ENCODE peak calls at places on chromosomes 11 and 22, in nine cellular contexts. One of them, this sample, is unnamed.

GRCh38 chr11:12420706-12421105 is 43.3 kb downstream of the PARVA start:
- DNase-seq in right lobe of liver: no peak
- DNase-seq in fibroblast of mammary gland: no peak
- DNase-seq in cardiac muscle cell: no peak
- DNase-seq in WTC11: no peak
- DNase-seq in neural progenitor cell: no peak
- DNase-seq in coronary artery: no peak
- DNase-seq in endothelial cell of umbilical vein: no peak
- DNase-seq in PC-3: no peak
- DNase-seq in this sample: no peak

GRCh38 chr11:3046190-3046589 is 11.0 kb downstream of the CARS1 start:
- DNase-seq in right lobe of liver: no peak
- DNase-seq in fibroblast of mammary gland: no peak
- DNase-seq in cardiac muscle cell: no peak
- DNase-seq in WTC11: peak
- DNase-seq in neural progenitor cell: peak
- DNase-seq in coronary artery: no peak
- DNase-seq in endothelial cell of umbilical vein: no peak
- DNase-seq in PC-3: peak
- DNase-seq in this sample: no peak

GRCh38 chr22:20523118-20523983 is 15.9 kb downstream of the MED15 start:
- DNase-seq in right lobe of liver: peak
- DNase-seq in fibroblast of mammary gland: peak
- DNase-seq in cardiac muscle cell: peak
- DNase-seq in WTC11: no peak
- DNase-seq in neural progenitor cell: no peak
- DNase-seq in coronary artery: no peak
- DNase-seq in endothelial cell of umbilical vein: no peak
- DNase-seq in PC-3: no peak
- DNase-seq in this sample: peak

GRCh38 chr11:31521497-31522150 is 12.1 kb downstream of the ELP4 start:
- DNase-seq in right lobe of liver: no peak
- DNase-seq in fibroblast of mammary gland: no peak
- DNase-seq in cardiac muscle cell: no peak
- DNase-seq in WTC11: no peak
- DNase-seq in neural progenitor cell: no peak
- DNase-seq in coronary artery: no peak
- DNase-seq in endothelial cell of umbilical vein: no peak
- DNase-seq in PC-3: no peak
- DNase-seq in this sample: no peak

GRCh38 chr11:14275081-14275480 is 83.9 kb downstream of the RRAS2 start:
- DNase-seq in right lobe of liver: no peak
- DNase-seq in fibroblast of mammary gland: no peak
- DNase-seq in cardiac muscle cell: peak
- DNase-seq in WTC11: no peak
- DNase-seq in neural progenitor cell: no peak
- DNase-seq in coronary artery: no peak
- DNase-seq in endothelial cell of umbilical vein: no peak
- DNase-seq in PC-3: no peak
- DNase-seq in this sample: no peak

GRCh38 chr22:37077802-37078448 is 26.4 kb downstream of the KCTD17 start:
- DNase-seq in right lobe of liver: no peak
- DNase-seq in fibroblast of mammary gland: peak
- DNase-seq in cardiac muscle cell: peak
- DNase-seq in WTC11: peak
- DNase-seq in neural progenitor cell: peak
- DNase-seq in coronary artery: no peak
- DNase-seq in endothelial cell of umbilical vein: peak
- DNase-seq in PC-3: peak
- DNase-seq in this sample: peak

GRCh38 chr11:121416909-121417567 is 35.1 kb upstream of the SORL1 start:
- DNase-seq in right lobe of liver: peak
- DNase-seq in fibroblast of mammary gland: peak
- DNase-seq in cardiac muscle cell: peak
- DNase-seq in WTC11: no peak
- DNase-seq in neural progenitor cell: no peak
- DNase-seq in coronary artery: peak
- DNase-seq in endothelial cell of umbilical vein: peak
- DNase-seq in PC-3: peak
- DNase-seq in this sample: peak

GRCh38 chr22:23690713-23691112 is at the start of gene RGL4:
- DNase-seq in right lobe of liver: no peak
- DNase-seq in fibroblast of mammary gland: no peak
- DNase-seq in cardiac muscle cell: no peak
- DNase-seq in WTC11: no peak
- DNase-seq in neural progenitor cell: no peak
- DNase-seq in coronary artery: no peak
- DNase-seq in endothelial cell of umbilical vein: no peak
- DNase-seq in PC-3: no peak
- DNase-seq in this sample: no peak

GRCh38 chr11:116861539-116861938 is 24.1 kb upstream of the APOA1 start:
- DNase-seq in right lobe of liver: no peak
- DNase-seq in fibroblast of mammary gland: peak
- DNase-seq in cardiac muscle cell: peak
- DNase-seq in WTC11: no peak
- DNase-seq in neural progenitor cell: no peak
- DNase-seq in coronary artery: no peak
- DNase-seq in endothelial cell of umbilical vein: peak
- DNase-seq in PC-3: peak
- DNase-seq in this sample: peak

GRCh38 chr11:95232666-95233065 is 1.7 kb upstream of the SESN3 start:
- DNase-seq in right lobe of liver: no peak
- DNase-seq in fibroblast of mammary gland: no peak
- DNase-seq in cardiac muscle cell: no peak
- DNase-seq in WTC11: no peak
- DNase-seq in neural progenitor cell: no peak
- DNase-seq in coronary artery: no peak
- DNase-seq in endothelial cell of umbilical vein: no peak
- DNase-seq in PC-3: no peak
- DNase-seq in this sample: no peak

DNA sequence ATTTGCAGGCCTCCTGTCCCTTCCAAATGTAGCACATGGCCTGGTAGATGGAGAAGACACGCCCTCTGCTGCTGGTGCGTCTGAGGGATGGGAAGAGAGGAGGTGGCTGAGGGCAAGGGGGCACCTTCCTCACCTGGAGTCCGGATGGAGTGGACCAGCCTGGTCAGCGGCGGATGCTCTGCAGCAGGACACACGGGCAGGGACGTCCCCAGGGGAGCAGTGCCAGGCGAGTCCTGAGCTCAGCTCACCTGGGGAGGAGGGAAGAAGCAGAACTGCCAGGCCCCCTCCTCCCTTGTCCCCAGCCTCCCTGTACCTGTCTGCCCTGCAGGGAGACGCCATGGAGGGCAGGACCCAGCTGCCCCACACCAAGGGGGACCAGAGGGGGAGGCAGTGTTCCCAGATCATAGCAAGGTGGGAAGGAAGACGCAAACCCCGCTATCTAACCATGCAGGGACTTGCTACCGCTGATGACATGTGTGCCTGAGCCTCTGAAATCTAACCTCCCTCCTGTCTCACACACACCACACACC is 1495.9 kb downstream of the BRD1 start:
- DNase-seq in right lobe of liver: no peak
- DNase-seq in fibroblast of mammary gland: no peak
- DNase-seq in cardiac muscle cell: no peak
- DNase-seq in WTC11: no peak
- DNase-seq in neural progenitor cell: no peak
- DNase-seq in coronary artery: no peak
- DNase-seq in endothelial cell of umbilical vein: no peak
- DNase-seq in PC-3: no peak
- DNase-seq in this sample: no peak
- TF ChIP-seq CTCF in right lobe of liver: no peak
- TF ChIP-seq CTCF in fibroblast of mammary gland: no peak
- TF ChIP-seq CTCF in cardiac muscle cell: no peak
- TF ChIP-seq CTCF in WTC11: no peak
- TF ChIP-seq CTCF in neural progenitor cell: no peak
- TF ChIP-seq CTCF in coronary artery: no peak
- TF ChIP-seq CTCF in endothelial cell of umbilical vein: no peak
- TF ChIP-seq CTCF in PC-3: no peak
- TF ChIP-seq CTCF in this sample: no peak

GRCh38 chr11:21986361-21986760 is 206.5 kb upstream of the ANO5 start:
- DNase-seq in right lobe of liver: no peak
- DNase-seq in fibroblast of mammary gland: no peak
- DNase-seq in cardiac muscle cell: no peak
- DNase-seq in WTC11: no peak
- DNase-seq in neural progenitor cell: no peak
- DNase-seq in coronary artery: no peak
- DNase-seq in endothelial cell of umbilical vein: no peak
- DNase-seq in PC-3: no peak
- DNase-seq in this sample: no peak

GRCh38 chr11:21988477-21988876 is 204.4 kb upstream of the ANO5 start:
- DNase-seq in right lobe of liver: no peak
- DNase-seq in fibroblast of mammary gland: no peak
- DNase-seq in cardiac muscle cell: no peak
- DNase-seq in WTC11: no peak
- DNase-seq in neural progenitor cell: no peak
- DNase-seq in coronary artery: no peak
- DNase-seq in endothelial cell of umbilical vein: no peak
- DNase-seq in PC-3: no peak
- DNase-seq in this sample: peak
- TF ChIP-seq CTCF in right lobe of liver: no peak
- TF ChIP-seq CTCF in fibroblast of mammary gland: no peak
- TF ChIP-seq CTCF in cardiac muscle cell: no peak
- TF ChIP-seq CTCF in WTC11: no peak
- TF ChIP-seq CTCF in neural progenitor cell: no peak
- TF ChIP-seq CTCF in coronary artery: no peak
- TF ChIP-seq CTCF in endothelial cell of umbilical vein: no peak
- TF ChIP-seq CTCF in PC-3: no peak
- TF ChIP-seq CTCF in this sample: no peak

DNA sequence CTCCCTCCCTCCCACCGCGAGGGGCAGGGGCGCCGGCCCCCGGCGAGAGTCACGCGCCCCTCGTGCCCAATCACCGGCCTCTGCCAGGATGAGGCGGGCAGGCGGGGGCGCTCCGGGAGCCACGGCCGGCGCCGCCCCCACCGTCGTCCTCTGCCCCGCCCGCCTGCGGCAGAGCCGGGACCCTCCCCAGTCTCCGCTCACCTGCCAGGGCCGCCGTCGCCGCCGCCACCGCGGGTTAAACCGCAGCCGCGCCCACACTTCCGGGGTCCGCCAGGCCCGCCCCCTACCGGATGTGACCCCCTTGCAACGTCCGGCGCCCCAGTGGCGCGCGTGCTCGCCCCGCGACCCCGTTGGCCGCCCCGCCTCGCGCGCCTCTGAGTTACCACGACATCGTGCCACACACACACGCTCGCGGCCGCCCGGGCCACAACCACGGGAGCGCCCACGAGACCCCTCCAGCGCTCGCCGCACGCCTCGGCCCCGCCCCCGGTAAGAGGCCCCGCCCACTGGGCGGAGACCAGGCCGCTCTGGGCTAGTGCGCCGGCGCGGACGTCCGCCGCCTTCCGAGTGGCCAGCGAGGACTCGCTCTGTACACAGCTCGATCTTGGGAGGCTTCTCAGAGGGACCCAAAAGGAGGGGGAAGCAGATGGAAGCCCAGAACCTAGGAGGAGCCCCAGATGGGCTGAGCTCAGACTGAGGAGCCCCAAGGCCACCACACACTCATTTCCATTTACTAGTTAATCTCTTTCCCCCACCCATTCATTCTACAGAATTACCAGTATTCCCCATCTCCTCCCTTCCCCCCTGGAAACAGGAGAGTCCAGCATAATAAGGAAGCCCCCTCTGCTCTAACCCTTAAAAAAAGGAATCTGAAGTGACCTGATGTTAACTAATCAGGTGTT is at the start of gene VPS37C:
- DNase-seq in right lobe of liver: peak
- DNase-seq in fibroblast of mammary gland: peak
- DNase-seq in cardiac muscle cell: peak
- DNase-seq in WTC11: peak
- DNase-seq in neural progenitor cell: peak
- DNase-seq in coronary artery: peak
- DNase-seq in endothelial cell of umbilical vein: peak
- DNase-seq in PC-3: peak
- DNase-seq in this sample: peak
- TF ChIP-seq CTCF in right lobe of liver: peak
- TF ChIP-seq CTCF in fibroblast of mammary gland: no peak
- TF ChIP-seq CTCF in cardiac muscle cell: no peak
- TF ChIP-seq CTCF in WTC11: peak
- TF ChIP-seq CTCF in neural progenitor cell: peak
- TF ChIP-seq CTCF in coronary artery: peak
- TF ChIP-seq CTCF in endothelial cell of umbilical vein: no peak
- TF ChIP-seq CTCF in PC-3: no peak
- TF ChIP-seq CTCF in this sample: peak

GRCh38 chr11:19307498-19307897 is 66.8 kb upstream of the E2F8 start:
- DNase-seq in right lobe of liver: no peak
- DNase-seq in fibroblast of mammary gland: no peak
- DNase-seq in cardiac muscle cell: no peak
- DNase-seq in WTC11: no peak
- DNase-seq in neural progenitor cell: no peak
- DNase-seq in coronary artery: no peak
- DNase-seq in endothelial cell of umbilical vein: no peak
- DNase-seq in PC-3: no peak
- DNase-seq in this sample: no peak
- TF ChIP-seq CTCF in right lobe of liver: no peak
- TF ChIP-seq CTCF in fibroblast of mammary gland: no peak
- TF ChIP-seq CTCF in cardiac muscle cell: no peak
- TF ChIP-seq CTCF in WTC11: no peak
- TF ChIP-seq CTCF in neural progenitor cell: no peak
- TF ChIP-seq CTCF in coronary artery: no peak
- TF ChIP-seq CTCF in endothelial cell of umbilical vein: no peak
- TF ChIP-seq CTCF in PC-3: no peak
- TF ChIP-seq CTCF in this sample: no peak

GRCh38 chr11:46555269-46556054 is 38.4 kb downstream of the AMBRA1 start:
- DNase-seq in right lobe of liver: no peak
- DNase-seq in fibroblast of mammary gland: peak
- DNase-seq in cardiac muscle cell: peak
- DNase-seq in WTC11: no peak
- DNase-seq in neural progenitor cell: no peak
- DNase-seq in coronary artery: no peak
- DNase-seq in endothelial cell of umbilical vein: peak
- DNase-seq in PC-3: no peak
- DNase-seq in this sample: no peak
- TF ChIP-seq CTCF in right lobe of liver: no peak
- TF ChIP-seq CTCF in fibroblast of mammary gland: no peak
- TF ChIP-seq CTCF in cardiac muscle cell: no peak
- TF ChIP-seq CTCF in WTC11: no peak
- TF ChIP-seq CTCF in neural progenitor cell: no peak
- TF ChIP-seq CTCF in coronary artery: no peak
- TF ChIP-seq CTCF in endothelial cell of umbilical vein: no peak
- TF ChIP-seq CTCF in PC-3: no peak
- TF ChIP-seq CTCF in this sample: no peak